ENCODE peak calls at places on chromosomes 1 and 21, in seven cellular contexts. D, M, R, V, J, U and I are unnamed samples. For H3K4me1, the result is how much of the 10 kb centered on the place peaks cover.

GRCh38 chr1:227730630-227731151 is 4.4 kb downstream of the JMJD4 start:
- DNase-seq in R (no peak), M (no peak), D (no peak), J (no peak), U (no peak), V (no peak), I (no peak)

GRCh38 chr1:63971557-63971956 is 197.7 kb downstream of the ROR1 start:
- DNase-seq in V (no peak), J (no peak), R (peak), D (no peak), U (no peak), M (no peak), I (no peak)

GRCh38 chr1:9710037-9710436 is 58.5 kb downstream of the PIK3CD start:
- DNase-seq in U (no peak), J (no peak), R (no peak), D (no peak), M (no peak), V (no peak), I (no peak)

GRCh38 chr1:30225336-30225735 is 498.0 kb downstream of the MATN1 start:
- DNase-seq in D (no peak), V (no peak), U (no peak), R (no peak), J (no peak), M (no peak), I (no peak)

GRCh38 chr21:35163381-35163780 is 114.3 kb upstream of the RUNX1 start:
- DNase-seq in J (no peak), M (no peak), U (no peak), D (peak), V (peak), R (peak), I (no peak)

GRCh38 chr21:46124926-46125845 is 27.3 kb downstream of the COL6A2 start:
- DNase-seq in J (peak), M (no peak), R (no peak), U (no peak), D (no peak), V (no peak), I (no peak)

GRCh38 chr1:151799179-151800022 is 5.8 kb downstream of the LINGO4 start:
- DNase-seq in M (no peak), D (no peak), R (no peak), U (no peak), V (peak), J (no peak), I (no peak)

GRCh38 chr21:37071561-37072238 is 1.2 kb downstream of the PIGP start:
- DNase-seq in M (peak), U (peak), R (peak), D (peak), J (no peak), V (peak), I (peak)

GRCh38 chr1:87786861-87787548 is 458.3 kb downstream of the LMO4 start:
- DNase-seq in J (no peak), U (no peak), V (no peak), D (no peak), R (no peak), M (no peak), I (no peak)
- H3K27ac ChIP-seq in J (no peak), U (peak), V (no peak), D (no peak), R (no peak), M (no peak), I (no peak)

GRCh38 chr1:223738465-223739365 is 26.4 kb downstream of the CAPN2 start:
- DNase-seq in V (no peak), D (no peak), J (no peak), R (peak), U (no peak), M (no peak), I (no peak)
- H3K4me1 ChIP-seq in V (under half), D (under half), J (under half), R (under half), U (half or more), M (half or more), I (under half)

GRCh38 chr1:81158592-81158991 is 642.1 kb upstream of the ADGRL2 start:
- DNase-seq in R (no peak), M (no peak), J (no peak), U (no peak), D (peak), V (no peak), I (no peak)

GRCh38 chr1:81160696-81161095 is 640.0 kb upstream of the ADGRL2 start:
- DNase-seq in V (no peak), U (no peak), M (no peak), D (no peak), J (no peak), R (no peak), I (no peak)

GRCh38 chr1:81155131-81155530 is 645.6 kb upstream of the ADGRL2 start:
- DNase-seq in U (no peak), D (peak), R (peak), V (peak), J (no peak), M (no peak), I (no peak)

GRCh38 chr1:81157686-81158085 is 643.0 kb upstream of the ADGRL2 start:
- DNase-seq in D (no peak), V (peak), M (no peak), U (no peak), J (no peak), R (peak), I (no peak)
- H3K27ac ChIP-seq in D (no peak), V (no peak), M (no peak), U (no peak), J (no peak), R (no peak), I (no peak)

DNA sequence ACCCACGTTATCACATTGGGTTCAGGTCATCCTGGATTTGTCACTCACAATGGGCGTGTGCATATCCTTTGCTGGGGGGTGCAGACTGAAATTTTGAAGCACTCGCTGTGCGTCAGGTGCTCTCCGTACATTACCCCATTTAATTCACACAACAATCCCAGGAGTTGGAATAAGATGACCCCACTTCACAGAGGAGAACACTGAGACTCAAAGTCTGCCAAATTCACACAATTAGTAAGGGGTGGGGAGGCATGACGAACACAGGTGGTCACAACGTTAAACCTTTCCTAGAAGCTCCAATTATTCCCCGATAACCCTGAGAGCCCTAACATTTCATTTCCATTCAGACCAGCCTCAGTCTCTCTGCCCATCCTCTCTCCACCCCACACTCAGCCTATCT is 3.8 kb upstream of the S100A2 start:
- DNase-seq in U (no peak), D (no peak), M (no peak), J (no peak), R (no peak), V (no peak), I (no peak)
- H3K4me1 ChIP-seq in U (under half), D (half or more), M (under half), J (under half), R (half or more), V (half or more), I (under half)

DNA sequence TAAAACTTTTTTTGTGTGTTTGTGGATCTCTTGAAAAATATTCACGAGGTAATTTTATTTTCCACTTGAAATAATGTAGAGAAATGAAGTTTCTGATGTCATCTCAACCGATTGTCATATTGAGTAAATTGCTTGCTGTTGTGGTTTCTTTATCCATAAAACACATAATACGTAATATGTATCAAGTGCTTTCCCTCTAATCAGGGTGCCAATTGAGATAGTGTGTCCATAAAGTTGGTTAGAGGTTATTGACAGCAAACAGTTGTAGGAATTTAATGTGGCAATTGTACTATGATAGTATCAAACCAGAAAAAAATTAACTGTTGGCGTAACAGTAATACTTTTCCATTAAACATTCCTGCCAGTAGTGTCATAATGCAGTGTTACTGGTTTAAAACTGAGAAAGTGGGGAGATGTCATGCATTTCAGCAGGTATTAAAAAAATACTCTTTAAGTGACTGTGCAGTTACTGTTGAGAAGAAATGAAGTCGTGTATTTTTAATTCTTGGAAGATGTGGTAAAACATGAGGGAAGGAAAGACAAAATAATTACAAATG is 38.3 kb downstream of the USP25 start:
- DNase-seq in M (no peak), R (no peak), J (no peak), U (no peak), V (peak), D (no peak), I (no peak)
- H3K27ac ChIP-seq in M (no peak), R (no peak), J (no peak), U (no peak), V (no peak), D (no peak), I (no peak)